ENCODE peak calls at places on chromosomes 12 and 14, in seven cellular contexts. H, Q, O, K, J, D and F are unnamed samples.
A peak's percentile ranks its signal among the peaks of the same experiment; 100 is the strongest.

GRCh38 chr12:5789469-5789968 is 155.5 kb downstream of the ANO2 start:
- DNase-seq in H (no peak), Q (no peak), O (no peak), K (peak; percentile 41), J (no peak), D (no peak), F (peak; percentile 38)

GRCh38 chr12:106642991-106643390 is 60.2 kb downstream of the RFX4 start:
- DNase-seq in H (no peak), Q (no peak), O (peak; percentile 5), K (no peak), J (no peak), D (no peak), F (no peak)

GRCh38 chr14:60482743-60483142 is 3.1 kb downstream of the C14orf39 start:
- DNase-seq in H (no peak), Q (peak; percentile 7), O (no peak), K (no peak), J (no peak), D (peak; percentile 1), F (no peak)

GRCh38 chr14:36757730-36758286 is 96.1 kb downstream of the PAX9 start:
- DNase-seq in H (no peak), Q (no peak), O (no peak), K (no peak), J (no peak), D (no peak), F (no peak)

GRCh38 chr12:121711925-121712461 is 559 bp upstream of the TMEM120B start:
- DNase-seq in H (peak; percentile 52), Q (no peak), O (peak; percentile 67), K (no peak), J (peak; percentile 70), D (peak; percentile 35), F (no peak)

GRCh38 chr14:61569783-61570182 is 125.5 kb upstream of the HIF1A start:
- DNase-seq in H (peak; percentile 56), Q (no peak), O (peak; percentile 95), K (peak; percentile 17), J (peak; percentile 74), D (peak; percentile 60), F (no peak)

GRCh38 chr12:106113446-106114083 is 25.2 kb downstream of the NUAK1 start:
- DNase-seq in H (no peak), Q (no peak), O (peak; percentile 68), K (no peak), J (no peak), D (no peak), F (no peak)

GRCh38 chr12:47977772-47978597 is 14.6 kb downstream of the TMEM106C start:
- DNase-seq in H (no peak), Q (no peak), O (no peak), K (no peak), J (no peak), D (no peak), F (no peak)

GRCh38 chr14:102486513-102487203 is 22.9 kb downstream of the ANKRD9 start:
- DNase-seq in H (no peak), Q (no peak), O (no peak), K (peak; percentile 42), J (no peak), D (no peak), F (no peak)

GRCh38 chr12:9975614-9976013 is 4.4 kb downstream of the CLEC12A start:
- DNase-seq in H (no peak), Q (no peak), O (no peak), K (no peak), J (no peak), D (no peak), F (no peak)

GRCh38 chr14:69708586-69709169 is 58.3 kb upstream of the SRSF5 start:
- DNase-seq in H (no peak), Q (no peak), O (peak; percentile 23), K (peak; percentile 84), J (no peak), D (peak; percentile 41), F (no peak)

DNA sequence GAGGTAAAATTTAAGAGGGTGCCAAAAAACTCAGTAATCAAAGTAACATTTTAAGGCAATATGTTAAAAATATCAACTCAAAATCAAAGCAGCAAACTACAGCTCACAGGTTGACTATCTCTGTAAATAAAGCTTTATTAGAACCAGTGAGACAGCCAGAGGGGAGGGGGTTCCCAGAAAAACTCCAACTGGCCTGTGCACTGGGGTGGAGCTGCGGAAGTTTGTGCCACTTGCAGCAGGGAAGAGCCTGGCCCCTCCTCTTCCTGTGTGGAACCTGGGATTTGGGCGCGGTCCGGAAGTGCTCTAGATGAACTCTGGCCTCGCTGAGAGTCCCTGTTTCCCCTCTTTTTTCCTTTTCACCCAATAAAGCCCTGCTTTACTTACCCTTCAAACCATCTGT is 8.1 kb downstream of the STON2 start:
- DNase-seq in H (no peak), Q (no peak), O (no peak), K (no peak), J (no peak), D (no peak), F (no peak)
- H3K27ac ChIP-seq in H (no peak overlapping the region), Q (no peak overlapping the region), O (no peak overlapping the region), K (no peak overlapping the region), J (no peak overlapping the region), D (no peak overlapping the region), F (no peak overlapping the region)

DNA sequence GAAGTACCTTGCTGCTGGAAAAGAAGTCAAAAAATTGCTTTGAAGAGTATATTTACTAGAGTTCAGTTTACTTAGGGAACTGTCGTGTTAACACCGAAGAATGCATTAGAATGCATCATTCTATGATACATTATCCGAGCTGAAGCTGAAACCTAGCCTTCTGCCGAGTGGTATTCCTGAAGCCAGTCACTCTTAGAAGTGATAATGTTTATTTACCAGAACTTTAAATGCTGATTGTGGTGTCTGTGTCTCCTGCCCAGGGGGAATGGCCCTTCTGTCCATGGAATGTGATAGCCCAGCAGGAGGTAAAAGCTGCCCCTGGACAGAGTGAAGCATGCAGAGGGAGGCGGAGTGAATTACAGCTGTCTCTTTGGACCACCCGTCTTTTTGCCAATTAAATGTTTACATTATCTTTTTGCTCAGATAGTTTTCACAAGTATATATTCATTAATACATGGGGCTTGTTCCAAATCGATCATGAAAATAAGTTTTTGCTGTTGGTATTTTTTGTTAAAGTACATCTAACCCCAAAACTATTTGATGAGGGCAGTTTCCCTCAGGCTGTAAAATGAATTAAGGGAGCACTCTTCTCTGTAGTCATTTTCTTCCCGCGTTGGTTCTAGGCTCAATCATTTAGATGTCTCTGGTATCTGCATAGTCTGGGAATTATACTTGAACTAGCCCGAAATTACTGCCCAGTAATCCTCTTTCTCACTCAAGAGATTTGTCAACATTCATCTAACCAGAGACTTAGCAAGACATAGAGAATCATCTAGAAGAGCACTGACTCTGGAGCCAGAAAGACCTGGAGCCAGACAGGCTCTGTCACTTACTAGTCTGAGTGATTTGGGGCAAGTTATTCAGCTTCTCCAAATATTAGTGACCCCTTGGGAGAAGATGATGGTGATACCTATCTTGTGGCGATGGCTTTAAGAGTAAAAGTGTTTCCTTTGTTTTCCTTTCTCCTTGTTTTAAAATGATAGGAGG is 147.6 kb downstream of the CRADD start:
- DNase-seq in H (no peak), Q (no peak), O (peak; percentile 64), K (peak; percentile 91), J (no peak), D (no peak), F (no peak)
- H3K27ac ChIP-seq in H (no peak overlapping the region), Q (no peak overlapping the region), O (peak overlapping the region; percentile 62), K (no peak overlapping the region), J (peak overlapping the region; percentile 42), D (no peak overlapping the region), F (peak overlapping the region; percentile 76)

DNA sequence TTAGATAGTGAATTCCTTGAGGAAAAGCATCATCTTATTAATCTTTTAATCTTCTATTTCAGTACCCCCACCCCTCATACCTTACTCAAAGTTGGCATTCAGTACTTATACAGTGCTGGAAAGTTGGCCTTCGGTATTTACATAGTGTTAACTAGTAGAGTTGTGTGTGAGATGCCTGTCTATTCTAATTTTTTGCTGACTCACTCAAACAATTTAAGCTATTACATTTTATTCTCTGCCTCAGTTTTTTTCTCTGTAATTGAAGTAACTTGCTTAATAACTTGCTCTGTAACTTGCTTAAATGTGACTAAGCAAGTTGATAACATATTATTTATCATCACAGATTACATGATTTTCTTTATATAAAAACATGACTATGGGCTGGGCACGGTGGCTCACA is 20.3 kb downstream of the DNAL1 start:
- DNase-seq in H (no peak), Q (no peak), O (no peak), K (no peak), J (no peak), D (no peak), F (no peak)
- H3K27ac ChIP-seq in H (no peak overlapping the region), Q (no peak overlapping the region), O (no peak overlapping the region), K (no peak overlapping the region), J (no peak overlapping the region), D (no peak overlapping the region), F (no peak overlapping the region)

GRCh38 chr12:57471661-57472060 is 8.0 kb downstream of the ARHGAP9 start:
- DNase-seq in H (no peak), Q (no peak), O (no peak), K (no peak), J (no peak), D (no peak), F (no peak)
- H3K27ac ChIP-seq in H (no peak overlapping the region), Q (no peak overlapping the region), O (no peak overlapping the region), K (no peak overlapping the region), J (no peak overlapping the region), D (no peak overlapping the region), F (no peak overlapping the region)

GRCh38 chr12:64097346-64098105 is 124.6 kb downstream of the KICS2 start:
- DNase-seq in H (peak; percentile 35), Q (no peak), O (peak; percentile 58), K (no peak), J (no peak), D (no peak), F (no peak)

GRCh38 chr12:64098709-64099354 is 123.3 kb downstream of the KICS2 start:
- DNase-seq in H (no peak), Q (no peak), O (peak; percentile 48), K (no peak), J (no peak), D (no peak), F (no peak)

GRCh38 chr12:64103821-64104220 is 118.3 kb downstream of the KICS2 start:
- DNase-seq in H (no peak), Q (no peak), O (peak; percentile 30), K (no peak), J (no peak), D (no peak), F (no peak)

GRCh38 chr12:64102339-64102738 is 119.8 kb downstream of the KICS2 start:
- DNase-seq in H (no peak), Q (no peak), O (peak; percentile 72), K (no peak), J (no peak), D (no peak), F (no peak)

DNA sequence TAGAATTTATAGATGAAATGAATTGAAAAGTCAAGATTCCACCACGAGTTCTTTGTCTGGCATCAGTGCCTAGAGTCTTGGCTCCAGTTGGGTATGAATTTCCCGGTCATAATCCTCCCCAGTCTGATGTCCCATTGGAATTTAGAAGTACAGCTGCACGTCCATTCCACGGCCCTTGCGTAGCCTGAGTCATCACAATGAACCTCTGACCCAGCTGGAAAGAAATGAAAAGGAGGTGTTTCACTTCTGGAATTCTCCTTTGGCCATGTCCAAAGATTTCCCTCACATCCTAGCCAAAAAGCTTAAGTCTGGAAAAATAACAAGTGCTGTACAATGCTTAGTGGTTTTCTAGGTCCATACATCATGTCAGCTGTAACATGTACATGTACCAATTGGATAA is 122.7 kb downstream of the KICS2 start:
- DNase-seq in H (peak; percentile 57), Q (no peak), O (peak; percentile 92), K (no peak), J (no peak), D (no peak), F (no peak)
- H3K27ac ChIP-seq in H (peak overlapping the region; percentile 64), Q (no peak overlapping the region), O (peak overlapping the region; percentile 62), K (no peak overlapping the region), J (no peak overlapping the region), D (no peak overlapping the region), F (no peak overlapping the region)